ENCODE peak calls at places on chromosomes 1 and 21, in eight cellular contexts. E, U, V, W, Z, R, B and X are unnamed samples.

GRCh38 chr21:45973475-45974072 is 8.0 kb upstream of the COL6A1 start:
- DNase-seq in U (peak; percentile 76), R (peak; percentile 90), E (peak; percentile 81), W (no peak), B (peak; percentile 35), Z (peak; percentile 88), V (peak; percentile 71), X (peak; percentile 91)

GRCh38 chr1:84319662-84320061 is 18.2 kb downstream of the SAMD13 start:
- DNase-seq in Z (no peak), U (no peak), W (no peak), V (no peak), E (no peak), R (no peak), B (no peak), X (no peak)

GRCh38 chr1:2471587-2472001 is 4.5 kb upstream of the PLCH2 start:
- DNase-seq in B (no peak), W (no peak), V (no peak), R (no peak), U (no peak), Z (no peak), E (no peak), X (no peak)

GRCh38 chr1:171468120-171468790 is 17.1 kb upstream of the PRRC2C start:
- DNase-seq in R (no peak), U (no peak), V (no peak), W (no peak), E (no peak), B (peak; percentile 37), Z (no peak), X (no peak)

GRCh38 chr1:1760715-1761114 is 17.6 kb downstream of the NADK start:
- DNase-seq in R (no peak), E (no peak), Z (peak; percentile 35), W (no peak), V (no peak), U (no peak), B (no peak), X (no peak)

GRCh38 chr1:212110617-212111016 is 75.1 kb downstream of the DTL start:
- DNase-seq in W (no peak), E (no peak), R (no peak), B (no peak), Z (no peak), U (no peak), V (no peak), X (no peak)

GRCh38 chr1:206559661-206559995 is 52.3 kb downstream of the RASSF5 start:
- DNase-seq in B (no peak), R (no peak), U (no peak), W (no peak), V (no peak), E (no peak), Z (no peak), X (no peak)

GRCh38 chr1:226069818-226070489 is 7.4 kb downstream of the H3-3A start:
- DNase-seq in R (no peak), V (no peak), B (no peak), Z (no peak), W (no peak), U (no peak), E (no peak), X (no peak)

GRCh38 chr1:246151796-246152434 is 355.2 kb downstream of the SMYD3 start:
- DNase-seq in U (no peak), Z (no peak), V (no peak), E (no peak), W (no peak), B (no peak), R (no peak), X (no peak)

GRCh38 chr1:147246910-147247655 is 4.6 kb downstream of the CHD1L start:
- DNase-seq in U (no peak), Z (no peak), E (no peak), B (no peak), W (no peak), R (no peak), V (no peak), X (no peak)

GRCh38 chr1:217498209-217498608 is 132.7 kb downstream of the GPATCH2 start:
- DNase-seq in W (no peak), B (no peak), V (no peak), E (no peak), U (no peak), Z (no peak), R (no peak), X (no peak)

GRCh38 chr1:19738106-19738505 is 61.6 kb downstream of the TMCO4 start:
- DNase-seq in Z (no peak), U (no peak), E (no peak), V (no peak), R (no peak), B (no peak), W (no peak), X (peak; percentile 91)

GRCh38 chr21:7951854-7952519 is 2569.4 kb upstream of the TPTE start:
- DNase-seq in R (no peak), Z (no peak), B (no peak), V (no peak), U (no peak), W (no peak), E (no peak), X (no peak)
- H3K9me3 ChIP-seq in R (peaks cover 25% of the 10 kb centered on the region), Z (peaks cover 82% of the 10 kb centered on the region), B (peaks cover 96% of the 10 kb centered on the region), V (peaks cover 90% of the 10 kb centered on the region), U (peaks cover 78% of the 10 kb centered on the region), W (peaks cover 99% of the 10 kb centered on the region), E (peaks cover 28% of the 10 kb centered on the region), X (peaks cover 95% of the 10 kb centered on the region)

GRCh38 chr1:98044766-98045165 is 123.9 kb upstream of the DPYD start:
- DNase-seq in U (no peak), Z (no peak), B (no peak), V (no peak), E (no peak), R (peak; percentile 29), W (no peak), X (no peak)
- H3K27me3 ChIP-seq in U (peaks cover 77% of the 10 kb centered on the region), Z (peaks cover 5% of the 10 kb centered on the region), B (no peaks in the 10 kb centered on the region), V (peaks cover 68% of the 10 kb centered on the region), E (peaks cover 39% of the 10 kb centered on the region), R (no peaks in the 10 kb centered on the region), W (no peaks in the 10 kb centered on the region), X (peaks cover 60% of the 10 kb centered on the region)

GRCh38 chr21:23624281-23624680 is 1983.0 kb downstream of the MRPL39 start:
- DNase-seq in U (no peak), B (no peak), E (no peak), Z (no peak), R (no peak), W (no peak), V (no peak), X (no peak)
- H3K9me3 ChIP-seq in U (peaks cover 3% of the 10 kb centered on the region), B (peaks cover 24% of the 10 kb centered on the region), E (no peaks in the 10 kb centered on the region), Z (no peaks in the 10 kb centered on the region), R (no peaks in the 10 kb centered on the region), W (peaks cover 13% of the 10 kb centered on the region), V (no peaks in the 10 kb centered on the region), X (no peaks in the 10 kb centered on the region)

DNA sequence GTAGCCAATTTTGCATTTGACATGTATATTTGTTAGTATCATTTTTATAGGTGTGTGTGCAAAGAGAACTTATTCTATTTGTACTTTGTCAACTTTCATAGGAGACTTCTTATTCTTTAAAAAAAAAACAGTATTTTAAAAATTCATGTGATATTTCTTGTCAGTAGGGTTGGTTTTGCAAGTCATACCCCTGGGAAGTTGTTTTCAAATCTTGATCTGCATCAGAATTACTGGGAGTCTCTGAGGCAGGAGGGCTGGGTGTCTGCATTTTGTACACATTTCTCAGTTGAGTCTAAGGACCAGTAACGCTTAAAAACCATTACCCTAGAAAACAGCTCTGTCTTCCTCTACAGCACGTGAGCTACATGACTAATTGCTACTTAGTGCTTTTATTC is 76.0 kb upstream of the CTTNBP2NL start:
- DNase-seq in U (no peak), B (no peak), E (no peak), Z (no peak), R (no peak), W (no peak), V (no peak), X (no peak)
- H3K27me3 ChIP-seq in U (no peaks in the 10 kb centered on the region), B (peaks cover 17% of the 10 kb centered on the region), E (no peaks in the 10 kb centered on the region), Z (no peaks in the 10 kb centered on the region), R (peaks cover 12% of the 10 kb centered on the region), W (peaks cover 28% of the 10 kb centered on the region), V (no peaks in the 10 kb centered on the region), X (no peaks in the 10 kb centered on the region)

GRCh38 chr1:83017701-83018100 is 981.2 kb downstream of the TTLL7 start:
- DNase-seq in E (no peak), B (no peak), Z (no peak), W (no peak), V (no peak), R (no peak), U (no peak), X (no peak)

GRCh38 chr1:83015163-83015562 is 983.8 kb downstream of the TTLL7 start:
- DNase-seq in B (no peak), Z (no peak), W (no peak), U (no peak), V (no peak), R (no peak), E (no peak), X (no peak)

GRCh38 chr1:83011270-83011669 is 987.7 kb downstream of the TTLL7 start:
- DNase-seq in E (no peak), U (no peak), W (no peak), R (no peak), V (no peak), Z (no peak), B (no peak), X (no peak)

GRCh38 chr1:83022206-83022605 is 976.7 kb downstream of the TTLL7 start:
- DNase-seq in E (no peak), Z (no peak), W (no peak), R (no peak), B (no peak), U (no peak), V (no peak), X (no peak)

DNA sequence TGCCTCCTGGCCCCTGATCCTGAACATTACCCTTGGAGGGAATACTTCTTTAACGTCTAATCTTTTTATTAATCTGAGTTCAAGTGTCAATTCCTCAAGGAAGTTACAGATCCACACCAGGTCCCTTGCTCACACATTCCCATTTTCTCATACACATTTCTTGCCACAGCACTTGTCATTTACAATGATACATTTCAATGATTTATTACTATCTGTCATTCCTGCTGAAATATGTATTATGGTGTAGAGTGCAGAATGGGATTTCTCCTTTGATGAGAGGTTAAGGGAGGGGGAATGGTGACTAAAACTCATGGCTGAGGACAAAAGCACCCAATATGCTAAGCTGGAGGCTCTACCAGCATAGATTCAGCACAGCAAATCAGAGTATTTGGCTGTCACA is 982.6 kb downstream of the TTLL7 start:
- DNase-seq in W (no peak), E (no peak), B (no peak), U (no peak), V (no peak), R (no peak), Z (no peak), X (no peak)
- H3K9me3 ChIP-seq in W (no peaks in the 10 kb centered on the region), E (no peaks in the 10 kb centered on the region), B (peaks cover 3% of the 10 kb centered on the region), U (no peaks in the 10 kb centered on the region), V (peaks cover 3% of the 10 kb centered on the region), R (no peaks in the 10 kb centered on the region), Z (no peaks in the 10 kb centered on the region), X (peaks cover 12% of the 10 kb centered on the region)

DNA sequence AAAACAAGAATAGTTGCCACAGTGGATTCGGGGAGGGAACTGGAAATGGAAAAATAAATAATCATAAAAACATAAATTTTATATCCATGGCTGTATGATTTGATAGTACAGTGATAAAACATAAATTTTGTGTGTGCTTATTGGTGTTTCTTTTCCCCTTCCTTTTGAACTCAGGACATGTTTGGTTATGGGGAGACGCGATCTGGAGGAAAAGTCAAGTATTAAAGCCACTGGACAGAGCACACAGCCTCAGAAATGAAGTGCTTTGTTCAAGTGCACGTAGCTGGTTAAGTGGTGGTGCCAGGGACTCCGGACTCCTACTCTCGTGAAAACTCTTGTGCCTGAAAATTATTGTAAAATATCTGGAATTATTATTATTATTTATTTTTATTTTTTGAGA is 9.7 kb upstream of the HMGCS2 start:
- DNase-seq in R (no peak), E (no peak), V (no peak), Z (no peak), B (no peak), W (no peak), U (no peak), X (no peak)
- H3K27me3 ChIP-seq in R (no peaks in the 10 kb centered on the region), E (no peaks in the 10 kb centered on the region), V (no peaks in the 10 kb centered on the region), Z (no peaks in the 10 kb centered on the region), B (no peaks in the 10 kb centered on the region), W (peaks cover 2% of the 10 kb centered on the region), U (no peaks in the 10 kb centered on the region), X (no peaks in the 10 kb centered on the region)